ENCODE peak calls at places on chromosomes 1 and 21, in six cellular contexts. O is hippocampal formation, N is cardiac fibroblast, Q is HCEC 1CT, W is memory B cell, V is endothelial cell. K is an unnamed sample.

GRCh38 chr1:237011432-237011831 is 7.2 kb upstream of the MT1HL1 start:
- DNase-seq in O (no peak), N (no peak), Q (no peak), W (no peak), V (no peak), K (no peak)

GRCh38 chr1:234923626-234924025 is 205.0 kb downstream of the TOMM20 start:
- DNase-seq in O (no peak), N (no peak), Q (no peak), W (no peak), V (no peak), K (no peak)

GRCh38 chr1:93605812-93606512 is 75.7 kb downstream of the BCAR3 start:
- DNase-seq in O (no peak), N (peak; percentile 89), Q (peak; percentile 94), W (no peak), V (no peak), K (peak; percentile 67)

GRCh38 chr1:210344706-210345105 is 16.0 kb downstream of the HHAT start:
- DNase-seq in O (no peak), N (no peak), Q (peak; percentile 44), W (no peak), V (no peak), K (no peak)

GRCh38 chr1:39539252-39539790 is 37.3 kb downstream of the PABPC4 start:
- DNase-seq in O (peak; percentile 73), N (peak; percentile 86), Q (peak; percentile 75), W (peak; percentile 49), V (peak; percentile 66), K (peak; percentile 38)

GRCh38 chr21:41425954-41426655 is at the start of gene MX1:
- DNase-seq in O (peak; percentile 22), N (peak; percentile 53), Q (no peak), W (peak; percentile 75), V (peak; percentile 24), K (peak; percentile 54)

GRCh38 chr1:58858344-58858673 is 74.5 kb upstream of the JUN start:
- DNase-seq in O (no peak), N (no peak), Q (no peak), W (no peak), V (no peak), K (peak; percentile 87)

GRCh38 chr1:1082239-1083180 is 8.4 kb upstream of the RNF223 start:
- DNase-seq in O (no peak), N (no peak), Q (no peak), W (no peak), V (peak; percentile 11), K (no peak)

GRCh38 chr1:17248781-17249180 is at the start of gene PADI3:
- DNase-seq in O (no peak), N (no peak), Q (no peak), W (no peak), V (no peak), K (no peak)

GRCh38 chr1:224357626-224358124 is 996 bp downstream of the CNIH4 start:
- DNase-seq in O (no peak), N (peak; percentile 67), Q (peak; percentile 62), W (no peak), V (no peak), K (no peak)

GRCh38 chr1:107689157-107689556 is 275.8 kb downstream of the VAV3 start:
- DNase-seq in O (no peak), N (no peak), Q (no peak), W (no peak), V (no peak), K (peak; percentile 48)

GRCh38 chr1:150877220-150877516 is 769 bp upstream of the ARNT start:
- DNase-seq in O (no peak), N (no peak), Q (no peak), W (no peak), V (no peak), K (no peak)

GRCh38 chr21:46564391-46564790 is 40.5 kb downstream of the S100B start:
- DNase-seq in O (no peak), N (no peak), Q (no peak), W (no peak), V (no peak), K (no peak)

GRCh38 chr1:53172751-53173498 is 23.7 kb upstream of the CPT2 start:
- DNase-seq in O (no peak), N (peak; percentile 66), Q (peak; percentile 71), W (peak; percentile 45), V (no peak), K (no peak)

GRCh38 chr1:102858695-102859094 is 249.6 kb downstream of the COL11A1 start:
- DNase-seq in O (no peak), N (peak; percentile 23), Q (peak; percentile 90), W (no peak), V (no peak), K (peak; percentile 79)

GRCh38 chr1:17538428-17539130 is 919 bp upstream of the ARHGEF10L start:
- DNase-seq in O (no peak), N (no peak), Q (no peak), W (no peak), V (peak; percentile 53), K (no peak)

GRCh38 chr21:39430457-39430856 is 15.1 kb downstream of the LCA5L start:
- DNase-seq in O (no peak), N (no peak), Q (no peak), W (no peak), V (no peak), K (no peak)

GRCh38 chr1:171913385-171913784 is 72.1 kb downstream of the DNM3 start:
- DNase-seq in O (peak; percentile 14), N (peak; percentile 59), Q (no peak), W (no peak), V (no peak), K (peak; percentile 3)

GRCh38 chr1:36083635-36084501 is at the start of gene TEKT2:
- DNase-seq in O (peak; percentile 60), N (peak; percentile 53), Q (no peak), W (no peak), V (peak; percentile 78), K (no peak)

GRCh38 chr1:119635801-119636390 is 12.2 kb downstream of the ZNF697 start:
- DNase-seq in O (no peak), N (peak; percentile 49), Q (no peak), W (no peak), V (no peak), K (no peak)

GRCh38 chr1:54564312-54565112 is 16.5 kb downstream of the ACOT11 start:
- DNase-seq in O (no peak), N (no peak), Q (no peak), W (no peak), V (no peak), K (no peak)

GRCh38 chr1:21630571-21631338 is 38.4 kb downstream of the RAP1GAP start:
- DNase-seq in O (no peak), N (no peak), Q (no peak), W (no peak), V (no peak), K (no peak)

GRCh38 chr1:92310185-92310597 is 11.3 kb downstream of the RPAP2 start:
- DNase-seq in O (no peak), N (peak; percentile 52), Q (peak; percentile 37), W (peak; percentile 7), V (no peak), K (no peak)

GRCh38 chr1:218474089-218474488 is 129.0 kb downstream of the TGFB2 start:
- DNase-seq in O (no peak), N (no peak), Q (no peak), W (no peak), V (no peak), K (no peak)

GRCh38 chr1:203795382-203796222 is at the start of the genes ZBED6 and ZC3H11A:
- DNase-seq in O (peak; percentile 96), N (peak; percentile 99), Q (peak; percentile 98), W (peak; percentile 96), V (peak; percentile 95), K (peak; percentile 99)

K was measured in NCI-H226.